ENCODE peak calls at places on chromosomes 7 and 10, in nine cellular contexts. One of them, this sample, is unnamed.
A peak's percentile ranks its signal among the peaks of the same experiment; 100 is the strongest.

GRCh38 chr10:13847201-13847631 is 260.5 kb downstream of the PRPF18 start:
- DNase-seq in heart left ventricle: no peak
- DNase-seq in adrenal gland: no peak
- DNase-seq in CD8-positive, alpha-beta T cell: no peak
- DNase-seq in mucosa of descending colon: no peak
- DNase-seq in foreskin fibroblast: no peak
- DNase-seq in AG09309: no peak
- DNase-seq in right cardiac atrium: no peak
- DNase-seq in CD8-positive, alpha-beta memory T cell: no peak
- DNase-seq in this sample: no peak

GRCh38 chr10:22252801-22253577 is 35.2 kb upstream of the EBLN1 start:
- DNase-seq in heart left ventricle: peak; percentile 37
- DNase-seq in adrenal gland: peak; percentile 32
- DNase-seq in CD8-positive, alpha-beta T cell: no peak
- DNase-seq in mucosa of descending colon: peak; percentile 67
- DNase-seq in foreskin fibroblast: no peak
- DNase-seq in AG09309: no peak
- DNase-seq in right cardiac atrium: peak; percentile 81
- DNase-seq in CD8-positive, alpha-beta memory T cell: peak; percentile 59
- DNase-seq in this sample: no peak

GRCh38 chr7:93043393-93043985 is 74.3 kb downstream of the SAMD9 start:
- DNase-seq in heart left ventricle: no peak
- DNase-seq in adrenal gland: no peak
- DNase-seq in CD8-positive, alpha-beta T cell: no peak
- DNase-seq in mucosa of descending colon: no peak
- DNase-seq in foreskin fibroblast: peak; percentile 90
- DNase-seq in AG09309: peak; percentile 74
- DNase-seq in right cardiac atrium: peak; percentile 58
- DNase-seq in CD8-positive, alpha-beta memory T cell: no peak
- DNase-seq in this sample: no peak

GRCh38 chr10:30103595-30104310 is 44.4 kb upstream of the JCAD start:
- DNase-seq in heart left ventricle: no peak
- DNase-seq in adrenal gland: no peak
- DNase-seq in CD8-positive, alpha-beta T cell: no peak
- DNase-seq in mucosa of descending colon: no peak
- DNase-seq in foreskin fibroblast: no peak
- DNase-seq in AG09309: no peak
- DNase-seq in right cardiac atrium: no peak
- DNase-seq in CD8-positive, alpha-beta memory T cell: no peak
- DNase-seq in this sample: no peak

GRCh38 chr10:97224483-97225435 is 39.0 kb upstream of the SLIT1 start:
- DNase-seq in heart left ventricle: no peak
- DNase-seq in adrenal gland: no peak
- DNase-seq in CD8-positive, alpha-beta T cell: no peak
- DNase-seq in mucosa of descending colon: no peak
- DNase-seq in foreskin fibroblast: no peak
- DNase-seq in AG09309: no peak
- DNase-seq in right cardiac atrium: no peak
- DNase-seq in CD8-positive, alpha-beta memory T cell: no peak
- DNase-seq in this sample: no peak

GRCh38 chr10:2137549-2138174 is 400.3 kb upstream of the ADARB2 start:
- DNase-seq in heart left ventricle: no peak
- DNase-seq in adrenal gland: no peak
- DNase-seq in CD8-positive, alpha-beta T cell: no peak
- DNase-seq in mucosa of descending colon: no peak
- DNase-seq in foreskin fibroblast: no peak
- DNase-seq in AG09309: no peak
- DNase-seq in right cardiac atrium: no peak
- DNase-seq in CD8-positive, alpha-beta memory T cell: no peak
- DNase-seq in this sample: peak; percentile 28

GRCh38 chr7:14288701-14289100 is 299.2 kb upstream of the ETV1 start:
- DNase-seq in heart left ventricle: peak; percentile 5
- DNase-seq in adrenal gland: no peak
- DNase-seq in CD8-positive, alpha-beta T cell: no peak
- DNase-seq in mucosa of descending colon: no peak
- DNase-seq in foreskin fibroblast: no peak
- DNase-seq in AG09309: no peak
- DNase-seq in right cardiac atrium: no peak
- DNase-seq in CD8-positive, alpha-beta memory T cell: no peak
- DNase-seq in this sample: no peak

GRCh38 chr10:18159596-18159995 is 19.4 kb downstream of the CACNB2 start:
- DNase-seq in heart left ventricle: no peak
- DNase-seq in adrenal gland: no peak
- DNase-seq in CD8-positive, alpha-beta T cell: no peak
- DNase-seq in mucosa of descending colon: no peak
- DNase-seq in foreskin fibroblast: no peak
- DNase-seq in AG09309: no peak
- DNase-seq in right cardiac atrium: no peak
- DNase-seq in CD8-positive, alpha-beta memory T cell: no peak
- DNase-seq in this sample: no peak

GRCh38 chr10:80204801-80205477 is 398 bp downstream of the ANXA11 start:
- DNase-seq in heart left ventricle: peak; percentile 61
- DNase-seq in adrenal gland: peak; percentile 46
- DNase-seq in CD8-positive, alpha-beta T cell: peak; percentile 29
- DNase-seq in mucosa of descending colon: no peak
- DNase-seq in foreskin fibroblast: no peak
- DNase-seq in AG09309: no peak
- DNase-seq in right cardiac atrium: peak; percentile 85
- DNase-seq in CD8-positive, alpha-beta memory T cell: peak; percentile 71
- DNase-seq in this sample: no peak

GRCh38 chr7:327991-328702 is 38.2 kb downstream of the FOXL3 start:
- DNase-seq in heart left ventricle: no peak
- DNase-seq in adrenal gland: no peak
- DNase-seq in CD8-positive, alpha-beta T cell: no peak
- DNase-seq in mucosa of descending colon: no peak
- DNase-seq in foreskin fibroblast: no peak
- DNase-seq in AG09309: no peak
- DNase-seq in right cardiac atrium: no peak
- DNase-seq in CD8-positive, alpha-beta memory T cell: peak; percentile 13
- DNase-seq in this sample: no peak

GRCh38 chr10:77763453-77764430 is 126.1 kb upstream of the KCNMA1 start:
- DNase-seq in heart left ventricle: no peak
- DNase-seq in adrenal gland: no peak
- DNase-seq in CD8-positive, alpha-beta T cell: no peak
- DNase-seq in mucosa of descending colon: no peak
- DNase-seq in foreskin fibroblast: no peak
- DNase-seq in AG09309: no peak
- DNase-seq in right cardiac atrium: no peak
- DNase-seq in CD8-positive, alpha-beta memory T cell: no peak
- DNase-seq in this sample: no peak

GRCh38 chr7:13312327-13312726 is 624.9 kb downstream of the ARL4A start:
- DNase-seq in heart left ventricle: no peak
- DNase-seq in adrenal gland: no peak
- DNase-seq in CD8-positive, alpha-beta T cell: no peak
- DNase-seq in mucosa of descending colon: no peak
- DNase-seq in foreskin fibroblast: no peak
- DNase-seq in AG09309: no peak
- DNase-seq in right cardiac atrium: no peak
- DNase-seq in CD8-positive, alpha-beta memory T cell: no peak
- DNase-seq in this sample: peak; percentile 21

GRCh38 chr10:3887885-3888476 is 103.0 kb upstream of the KLF6 start:
- DNase-seq in heart left ventricle: no peak
- DNase-seq in adrenal gland: peak; percentile 71
- DNase-seq in CD8-positive, alpha-beta T cell: peak; percentile 31
- DNase-seq in mucosa of descending colon: no peak
- DNase-seq in foreskin fibroblast: peak; percentile 86
- DNase-seq in AG09309: peak; percentile 82
- DNase-seq in right cardiac atrium: peak; percentile 62
- DNase-seq in CD8-positive, alpha-beta memory T cell: peak; percentile 87
- DNase-seq in this sample: no peak

GRCh38 chr10:30114401-30114800 is 55.0 kb upstream of the JCAD start:
- DNase-seq in heart left ventricle: no peak
- DNase-seq in adrenal gland: no peak
- DNase-seq in CD8-positive, alpha-beta T cell: no peak
- DNase-seq in mucosa of descending colon: no peak
- DNase-seq in foreskin fibroblast: no peak
- DNase-seq in AG09309: no peak
- DNase-seq in right cardiac atrium: no peak
- DNase-seq in CD8-positive, alpha-beta memory T cell: no peak
- DNase-seq in this sample: no peak

GRCh38 chr10:110883924-110884323 is 12.2 kb downstream of the PDCD4 start:
- DNase-seq in heart left ventricle: no peak
- DNase-seq in adrenal gland: no peak
- DNase-seq in CD8-positive, alpha-beta T cell: no peak
- DNase-seq in mucosa of descending colon: no peak
- DNase-seq in foreskin fibroblast: no peak
- DNase-seq in AG09309: no peak
- DNase-seq in right cardiac atrium: no peak
- DNase-seq in CD8-positive, alpha-beta memory T cell: no peak
- DNase-seq in this sample: no peak
- H3K4me3 ChIP-seq in heart left ventricle: no peak overlapping the region
- H3K4me3 ChIP-seq in adrenal gland: no peak overlapping the region
- H3K4me3 ChIP-seq in CD8-positive, alpha-beta T cell: no peak overlapping the region
- H3K4me3 ChIP-seq in mucosa of descending colon: no peak overlapping the region
- H3K4me3 ChIP-seq in foreskin fibroblast: no peak overlapping the region
- H3K4me3 ChIP-seq in AG09309: no peak overlapping the region
- H3K4me3 ChIP-seq in right cardiac atrium: no peak overlapping the region
- H3K4me3 ChIP-seq in CD8-positive, alpha-beta memory T cell: peak overlapping the region; percentile 36
- H3K4me3 ChIP-seq in this sample: no peak overlapping the region

DNA sequence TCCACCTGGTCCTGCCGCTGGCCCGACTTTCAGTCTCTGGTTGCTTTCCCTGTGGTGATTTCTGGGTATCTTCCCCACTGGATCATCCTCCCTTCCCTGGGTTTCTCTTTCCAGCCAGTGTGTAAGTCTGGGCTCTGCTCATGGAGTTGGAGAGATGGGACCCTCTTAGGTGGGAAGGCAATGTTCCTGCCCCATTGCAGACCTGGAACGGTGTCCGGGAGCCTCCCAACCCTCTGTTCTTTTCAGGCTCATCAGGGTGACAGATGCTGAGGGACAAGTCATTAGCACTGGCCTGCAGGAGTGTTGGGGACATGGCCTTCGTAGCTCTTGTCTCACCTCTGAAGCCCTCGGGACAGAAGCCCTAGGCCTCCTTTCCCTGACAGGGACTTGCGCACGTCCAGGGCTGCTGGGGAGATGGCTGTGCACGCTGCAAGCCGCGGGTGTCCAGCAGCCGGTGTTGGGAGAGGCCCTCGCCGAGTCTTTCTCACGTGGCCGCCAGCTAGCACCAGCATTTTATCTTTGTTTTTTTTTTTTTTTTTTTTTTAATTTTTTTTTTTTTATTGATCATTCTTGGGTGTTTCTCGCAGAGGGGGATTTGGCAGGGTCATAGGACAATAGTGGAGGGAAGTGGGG is 17.2 kb downstream of the ZNF783 start:
- DNase-seq in heart left ventricle: no peak
- DNase-seq in adrenal gland: no peak
- DNase-seq in CD8-positive, alpha-beta T cell: no peak
- DNase-seq in mucosa of descending colon: no peak
- DNase-seq in foreskin fibroblast: no peak
- DNase-seq in AG09309: no peak
- DNase-seq in right cardiac atrium: no peak
- DNase-seq in CD8-positive, alpha-beta memory T cell: no peak
- DNase-seq in this sample: no peak
- H3K4me3 ChIP-seq in heart left ventricle: no peak overlapping the region
- H3K4me3 ChIP-seq in adrenal gland: no peak overlapping the region
- H3K4me3 ChIP-seq in CD8-positive, alpha-beta T cell: no peak overlapping the region
- H3K4me3 ChIP-seq in mucosa of descending colon: no peak overlapping the region
- H3K4me3 ChIP-seq in foreskin fibroblast: no peak overlapping the region
- H3K4me3 ChIP-seq in AG09309: no peak overlapping the region
- H3K4me3 ChIP-seq in right cardiac atrium: no peak overlapping the region
- H3K4me3 ChIP-seq in CD8-positive, alpha-beta memory T cell: no peak overlapping the region
- H3K4me3 ChIP-seq in this sample: no peak overlapping the region

DNA sequence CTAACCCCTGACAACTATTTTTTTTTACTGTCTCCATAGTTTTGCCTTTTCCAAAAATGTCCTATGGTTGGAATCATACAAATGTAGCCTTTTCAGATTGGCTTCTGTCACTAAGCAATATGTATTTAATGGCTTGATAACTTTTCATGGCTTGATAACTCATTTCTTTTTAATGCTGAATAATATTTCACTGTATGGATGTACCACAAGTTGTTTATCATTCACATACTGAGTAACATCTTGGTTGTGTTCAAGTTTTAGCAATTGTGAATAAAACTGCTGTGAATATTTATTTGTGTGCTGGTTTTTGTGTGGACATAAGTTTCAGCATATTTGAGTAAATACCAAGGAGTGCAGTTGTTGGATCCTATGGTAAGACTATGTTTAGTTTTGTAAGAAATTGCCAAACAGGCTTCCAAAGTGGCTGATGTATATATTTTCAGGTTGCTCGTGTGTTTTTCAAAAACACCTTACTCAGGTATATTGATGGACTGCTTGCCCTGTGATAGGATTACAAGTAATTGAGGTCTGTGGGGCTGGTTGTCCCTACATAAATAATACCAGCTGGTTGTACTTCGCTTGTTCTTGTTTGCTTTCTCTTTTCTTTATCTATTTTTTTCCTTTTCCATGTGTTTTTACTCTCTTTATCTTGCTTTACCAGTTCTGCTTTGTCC is 23.0 kb downstream of the NRF1 start:
- DNase-seq in heart left ventricle: no peak
- DNase-seq in adrenal gland: no peak
- DNase-seq in CD8-positive, alpha-beta T cell: no peak
- DNase-seq in mucosa of descending colon: no peak
- DNase-seq in foreskin fibroblast: no peak
- DNase-seq in AG09309: no peak
- DNase-seq in right cardiac atrium: no peak
- DNase-seq in CD8-positive, alpha-beta memory T cell: no peak
- DNase-seq in this sample: no peak
- H3K4me3 ChIP-seq in heart left ventricle: no peak overlapping the region
- H3K4me3 ChIP-seq in adrenal gland: no peak overlapping the region
- H3K4me3 ChIP-seq in CD8-positive, alpha-beta T cell: no peak overlapping the region
- H3K4me3 ChIP-seq in mucosa of descending colon: no peak overlapping the region
- H3K4me3 ChIP-seq in foreskin fibroblast: no peak overlapping the region
- H3K4me3 ChIP-seq in AG09309: no peak overlapping the region
- H3K4me3 ChIP-seq in right cardiac atrium: no peak overlapping the region
- H3K4me3 ChIP-seq in CD8-positive, alpha-beta memory T cell: no peak overlapping the region
- H3K4me3 ChIP-seq in this sample: no peak overlapping the region

GRCh38 chr7:132216847-132217246 is 359.4 kb downstream of the PLXNA4 start:
- DNase-seq in heart left ventricle: no peak
- DNase-seq in adrenal gland: no peak
- DNase-seq in CD8-positive, alpha-beta T cell: no peak
- DNase-seq in mucosa of descending colon: no peak
- DNase-seq in foreskin fibroblast: no peak
- DNase-seq in AG09309: no peak
- DNase-seq in right cardiac atrium: no peak
- DNase-seq in CD8-positive, alpha-beta memory T cell: no peak
- DNase-seq in this sample: no peak

GRCh38 chr7:132225216-132226030 is 350.8 kb downstream of the PLXNA4 start:
- DNase-seq in heart left ventricle: no peak
- DNase-seq in adrenal gland: no peak
- DNase-seq in CD8-positive, alpha-beta T cell: no peak
- DNase-seq in mucosa of descending colon: no peak
- DNase-seq in foreskin fibroblast: no peak
- DNase-seq in AG09309: no peak
- DNase-seq in right cardiac atrium: no peak
- DNase-seq in CD8-positive, alpha-beta memory T cell: no peak
- DNase-seq in this sample: no peak

GRCh38 chr7:132221356-132221755 is 354.9 kb downstream of the PLXNA4 start:
- DNase-seq in heart left ventricle: no peak
- DNase-seq in adrenal gland: no peak
- DNase-seq in CD8-positive, alpha-beta T cell: no peak
- DNase-seq in mucosa of descending colon: no peak
- DNase-seq in foreskin fibroblast: no peak
- DNase-seq in AG09309: no peak
- DNase-seq in right cardiac atrium: no peak
- DNase-seq in CD8-positive, alpha-beta memory T cell: no peak
- DNase-seq in this sample: no peak

GRCh38 chr7:132218876-132219275 is 357.4 kb downstream of the PLXNA4 start:
- DNase-seq in heart left ventricle: no peak
- DNase-seq in adrenal gland: no peak
- DNase-seq in CD8-positive, alpha-beta T cell: no peak
- DNase-seq in mucosa of descending colon: no peak
- DNase-seq in foreskin fibroblast: no peak
- DNase-seq in AG09309: no peak
- DNase-seq in right cardiac atrium: no peak
- DNase-seq in CD8-positive, alpha-beta memory T cell: no peak
- DNase-seq in this sample: no peak

GRCh38 chr7:132220060-132220459 is 356.2 kb downstream of the PLXNA4 start:
- DNase-seq in heart left ventricle: no peak
- DNase-seq in adrenal gland: no peak
- DNase-seq in CD8-positive, alpha-beta T cell: no peak
- DNase-seq in mucosa of descending colon: no peak
- DNase-seq in foreskin fibroblast: no peak
- DNase-seq in AG09309: no peak
- DNase-seq in right cardiac atrium: no peak
- DNase-seq in CD8-positive, alpha-beta memory T cell: no peak
- DNase-seq in this sample: no peak
- H3K4me3 ChIP-seq in heart left ventricle: no peak overlapping the region
- H3K4me3 ChIP-seq in adrenal gland: no peak overlapping the region
- H3K4me3 ChIP-seq in CD8-positive, alpha-beta T cell: no peak overlapping the region
- H3K4me3 ChIP-seq in mucosa of descending colon: no peak overlapping the region
- H3K4me3 ChIP-seq in foreskin fibroblast: no peak overlapping the region
- H3K4me3 ChIP-seq in AG09309: no peak overlapping the region
- H3K4me3 ChIP-seq in right cardiac atrium: no peak overlapping the region
- H3K4me3 ChIP-seq in CD8-positive, alpha-beta memory T cell: no peak overlapping the region
- H3K4me3 ChIP-seq in this sample: no peak overlapping the region

This sample was measured in Jurkat, Clone E6-1.